ENCODE peak calls at places on chromosomes 12 and 14, in four cellular contexts. N is CD8-positive, alpha-beta T cell; E is choroid plexus epithelial cell; V is lower lobe of right lung. H is an unnamed sample.

GRCh38 chr14:104582649-104583048 is 3.1 kb downstream of the C14orf180 start:
- DNase-seq in V (no peak), N (no peak), E (no peak), H (no peak)

GRCh38 chr12:11929714-11930113 is 141.0 kb upstream of the BCL2L14 start:
- DNase-seq in E (no peak), V (no peak), N (no peak), H (no peak)

GRCh38 chr14:101501858-101502615 is 59.3 kb upstream of the DIO3 start:
- DNase-seq in E (no peak), V (no peak), N (peak), H (no peak)

GRCh38 chr12:7645395-7646177 is 20.1 kb downstream of the APOBEC1 start:
- DNase-seq in E (peak), V (no peak), N (no peak), H (peak)

GRCh38 chr12:1047898-1048660 is 57.1 kb downstream of the ERC1 start:
- DNase-seq in N (no peak), V (no peak), E (no peak), H (peak)

GRCh38 chr14:63616015-63616414 is 25.7 kb downstream of the WDR89 start:
- DNase-seq in E (peak), N (no peak), V (peak), H (peak)

GRCh38 chr14:85471156-85471555 is 58.8 kb upstream of the FLRT2 start:
- DNase-seq in N (no peak), E (peak), V (no peak), H (peak)

GRCh38 chr14:51277753-51278415 is 37.8 kb downstream of the TMX1 start:
- DNase-seq in E (peak), V (no peak), N (no peak), H (peak)

GRCh38 chr12:31015215-31015614 is 58.4 kb upstream of the DDX11 start:
- DNase-seq in E (no peak), V (no peak), N (no peak), H (no peak)

GRCh38 chr14:92647499-92648279 is 100.7 kb downstream of the LGMN start:
- DNase-seq in N (no peak), V (no peak), E (no peak), H (peak)

GRCh38 chr14:77872971-77873370 is 73.1 kb downstream of the ADCK1 start:
- DNase-seq in N (no peak), V (no peak), E (no peak), H (no peak)

GRCh38 chr14:81427348-81428058 is 27.4 kb upstream of the STON2 start:
- DNase-seq in V (peak), E (no peak), N (no peak), H (no peak)

GRCh38 chr14:89856871-89857345 is 97.6 kb downstream of the EFCAB11 start:
- DNase-seq in V (no peak), E (peak), N (no peak), H (peak)

DNA sequence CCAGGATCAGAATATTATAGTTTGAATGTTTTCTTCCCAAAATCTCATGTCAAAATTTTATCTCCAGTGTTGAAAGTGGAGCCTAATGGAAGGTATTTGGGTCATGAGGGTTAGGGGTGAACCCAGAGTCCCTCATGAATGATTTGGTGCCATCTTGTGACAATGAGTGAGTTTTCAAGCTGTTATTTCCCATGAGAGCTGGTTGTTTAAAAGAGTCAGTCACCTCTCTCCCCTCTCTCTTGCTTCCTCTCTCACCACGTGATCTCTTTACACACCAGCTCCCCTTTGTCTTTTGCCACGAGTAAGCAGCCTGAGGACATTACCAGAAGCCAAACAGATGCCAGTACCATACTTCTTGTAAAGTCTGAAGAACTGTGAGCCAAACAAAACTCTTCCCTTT is 561.6 kb downstream of the RERGL start:
- DNase-seq in V (no peak), E (no peak), N (no peak), H (no peak)
- TF ChIP-seq CTCF in V (no peak), E (no peak), N (no peak), H (no peak)

GRCh38 chr12:76268267-76268666 is 79.9 kb downstream of the BBS10 start:
- DNase-seq in V (no peak), N (no peak), E (peak), H (peak)
- H3K4me3 ChIP-seq in V (no peak), N (no peak), E (no peak), H (no peak)

GRCh38 chr12:57031228-57031670 is 14.9 kb upstream of the TAC3 start:
- DNase-seq in N (no peak), V (no peak), E (no peak), H (no peak)
- TF ChIP-seq CTCF in N (no peak), V (no peak), E (no peak), H (no peak)

GRCh38 chr12:54030889-54031860 is 1.7 kb upstream of the HOXC5 start:
- DNase-seq in E (peak), N (no peak), V (no peak), H (peak)

GRCh38 chr12:54027442-54027786 is 826 bp upstream of the HOXC6 start:
- DNase-seq in V (no peak), N (no peak), E (no peak), H (no peak)

GRCh38 chr12:54028324-54029201 is at the start of gene HOXC6:
- DNase-seq in E (no peak), V (no peak), N (no peak), H (peak)

GRCh38 chr12:54030442-54030801 is 2.2 kb downstream of the HOXC6 start:
- DNase-seq in V (no peak), N (no peak), E (no peak), H (no peak)

GRCh38 chr12:54029529-54030441 is 1.5 kb downstream of the HOXC6 start:
- DNase-seq in N (no peak), V (no peak), E (no peak), H (no peak)
- H3K4me3 ChIP-seq in N (no peak), V (no peak), E (no peak), H (peak)

H was measured in fibroblast of mammary gland.